ENCODE peak calls at places on chromosomes 12 and 14, in seven cellular contexts. One of them, this sample, is unnamed.

GRCh38 chr14:66117600-66117999 is 368.6 kb upstream of the CCDC196 start:
- DNase-seq in fibroblast of pulmonary artery: peak
- DNase-seq in activated CD4-positive, CD25-positive, alpha-beta regulatory T cell treated with anti-CD3 and anti-CD28 coated beads, Interleukin-2, amount 50 U/mL, for 16 hours: no peak
- DNase-seq in CD4-positive, CD25-positive, alpha-beta regulatory T cell: no peak
- DNase-seq in fibroblast of the aortic adventitia: peak
- DNase-seq in sciatic nerve: no peak
- DNase-seq in AG09319: no peak
- DNase-seq in this sample: no peak

GRCh38 chr12:95633049-95633545 is 81.8 kb upstream of the USP44 start:
- DNase-seq in sciatic nerve: no peak
- DNase-seq in activated CD4-positive, CD25-positive, alpha-beta regulatory T cell treated with anti-CD3 and anti-CD28 coated beads, Interleukin-2, amount 50 U/mL, for 16 hours: no peak
- DNase-seq in fibroblast of pulmonary artery: peak
- DNase-seq in AG09319: peak
- DNase-seq in CD4-positive, CD25-positive, alpha-beta regulatory T cell: no peak
- DNase-seq in fibroblast of the aortic adventitia: peak
- DNase-seq in this sample: peak

GRCh38 chr12:101968770-101969169 is 91.4 kb downstream of the DRAM1 start:
- DNase-seq in activated CD4-positive, CD25-positive, alpha-beta regulatory T cell treated with anti-CD3 and anti-CD28 coated beads, Interleukin-2, amount 50 U/mL, for 16 hours: no peak
- DNase-seq in CD4-positive, CD25-positive, alpha-beta regulatory T cell: peak
- DNase-seq in fibroblast of pulmonary artery: no peak
- DNase-seq in fibroblast of the aortic adventitia: peak
- DNase-seq in AG09319: no peak
- DNase-seq in sciatic nerve: no peak
- DNase-seq in this sample: no peak

GRCh38 chr14:50347521-50347920 is 35.4 kb downstream of the DMAC2L start:
- DNase-seq in sciatic nerve: no peak
- DNase-seq in fibroblast of pulmonary artery: peak
- DNase-seq in CD4-positive, CD25-positive, alpha-beta regulatory T cell: no peak
- DNase-seq in fibroblast of the aortic adventitia: peak
- DNase-seq in AG09319: no peak
- DNase-seq in activated CD4-positive, CD25-positive, alpha-beta regulatory T cell treated with anti-CD3 and anti-CD28 coated beads, Interleukin-2, amount 50 U/mL, for 16 hours: no peak
- DNase-seq in this sample: no peak

GRCh38 chr14:36683083-36683724 is 21.5 kb downstream of the PAX9 start:
- DNase-seq in CD4-positive, CD25-positive, alpha-beta regulatory T cell: no peak
- DNase-seq in activated CD4-positive, CD25-positive, alpha-beta regulatory T cell treated with anti-CD3 and anti-CD28 coated beads, Interleukin-2, amount 50 U/mL, for 16 hours: no peak
- DNase-seq in sciatic nerve: no peak
- DNase-seq in fibroblast of the aortic adventitia: no peak
- DNase-seq in fibroblast of pulmonary artery: no peak
- DNase-seq in AG09319: no peak
- DNase-seq in this sample: no peak

GRCh38 chr12:11958216-11959091 is 112.3 kb upstream of the BCL2L14 start:
- DNase-seq in sciatic nerve: no peak
- DNase-seq in fibroblast of pulmonary artery: peak
- DNase-seq in fibroblast of the aortic adventitia: peak
- DNase-seq in activated CD4-positive, CD25-positive, alpha-beta regulatory T cell treated with anti-CD3 and anti-CD28 coated beads, Interleukin-2, amount 50 U/mL, for 16 hours: no peak
- DNase-seq in AG09319: peak
- DNase-seq in CD4-positive, CD25-positive, alpha-beta regulatory T cell: peak
- DNase-seq in this sample: peak

GRCh38 chr12:6110006-6110405 is 14.5 kb downstream of the VWF start:
- DNase-seq in fibroblast of pulmonary artery: peak
- DNase-seq in CD4-positive, CD25-positive, alpha-beta regulatory T cell: no peak
- DNase-seq in fibroblast of the aortic adventitia: peak
- DNase-seq in activated CD4-positive, CD25-positive, alpha-beta regulatory T cell treated with anti-CD3 and anti-CD28 coated beads, Interleukin-2, amount 50 U/mL, for 16 hours: no peak
- DNase-seq in sciatic nerve: no peak
- DNase-seq in AG09319: no peak
- DNase-seq in this sample: no peak

GRCh38 chr12:132355742-132356681 is 26.6 kb upstream of the GALNT9 start:
- DNase-seq in fibroblast of pulmonary artery: no peak
- DNase-seq in activated CD4-positive, CD25-positive, alpha-beta regulatory T cell treated with anti-CD3 and anti-CD28 coated beads, Interleukin-2, amount 50 U/mL, for 16 hours: no peak
- DNase-seq in CD4-positive, CD25-positive, alpha-beta regulatory T cell: no peak
- DNase-seq in AG09319: no peak
- DNase-seq in sciatic nerve: no peak
- DNase-seq in fibroblast of the aortic adventitia: no peak
- DNase-seq in this sample: no peak

GRCh38 chr12:6827437-6827894 is 741 bp upstream of the P3H3 start:
- DNase-seq in activated CD4-positive, CD25-positive, alpha-beta regulatory T cell treated with anti-CD3 and anti-CD28 coated beads, Interleukin-2, amount 50 U/mL, for 16 hours: no peak
- DNase-seq in fibroblast of pulmonary artery: peak
- DNase-seq in fibroblast of the aortic adventitia: peak
- DNase-seq in sciatic nerve: peak
- DNase-seq in CD4-positive, CD25-positive, alpha-beta regulatory T cell: peak
- DNase-seq in AG09319: peak
- DNase-seq in this sample: no peak

GRCh38 chr12:116201908-116202307 is 75.6 kb downstream of the MED13L start:
- DNase-seq in fibroblast of pulmonary artery: no peak
- DNase-seq in activated CD4-positive, CD25-positive, alpha-beta regulatory T cell treated with anti-CD3 and anti-CD28 coated beads, Interleukin-2, amount 50 U/mL, for 16 hours: no peak
- DNase-seq in AG09319: no peak
- DNase-seq in CD4-positive, CD25-positive, alpha-beta regulatory T cell: no peak
- DNase-seq in fibroblast of the aortic adventitia: peak
- DNase-seq in sciatic nerve: no peak
- DNase-seq in this sample: no peak

GRCh38 chr14:90093942-90094595 is 32.3 kb downstream of the KCNK13 start:
- DNase-seq in fibroblast of pulmonary artery: peak
- DNase-seq in CD4-positive, CD25-positive, alpha-beta regulatory T cell: peak
- DNase-seq in sciatic nerve: no peak
- DNase-seq in activated CD4-positive, CD25-positive, alpha-beta regulatory T cell treated with anti-CD3 and anti-CD28 coated beads, Interleukin-2, amount 50 U/mL, for 16 hours: no peak
- DNase-seq in fibroblast of the aortic adventitia: peak
- DNase-seq in AG09319: no peak
- DNase-seq in this sample: peak

GRCh38 chr14:49634547-49635334 is at the start of gene DNAAF2:
- DNase-seq in CD4-positive, CD25-positive, alpha-beta regulatory T cell: peak
- DNase-seq in fibroblast of the aortic adventitia: peak
- DNase-seq in activated CD4-positive, CD25-positive, alpha-beta regulatory T cell treated with anti-CD3 and anti-CD28 coated beads, Interleukin-2, amount 50 U/mL, for 16 hours: peak
- DNase-seq in AG09319: peak
- DNase-seq in fibroblast of pulmonary artery: peak
- DNase-seq in sciatic nerve: peak
- DNase-seq in this sample: peak

GRCh38 chr14:33950320-33951182 is at the start of gene EGLN3:
- DNase-seq in AG09319: peak
- DNase-seq in CD4-positive, CD25-positive, alpha-beta regulatory T cell: peak
- DNase-seq in sciatic nerve: peak
- DNase-seq in fibroblast of pulmonary artery: peak
- DNase-seq in activated CD4-positive, CD25-positive, alpha-beta regulatory T cell treated with anti-CD3 and anti-CD28 coated beads, Interleukin-2, amount 50 U/mL, for 16 hours: no peak
- DNase-seq in fibroblast of the aortic adventitia: peak
- DNase-seq in this sample: peak

GRCh38 chr12:45666452-45667215 is 62.9 kb upstream of the ARID2 start:
- DNase-seq in activated CD4-positive, CD25-positive, alpha-beta regulatory T cell treated with anti-CD3 and anti-CD28 coated beads, Interleukin-2, amount 50 U/mL, for 16 hours: no peak
- DNase-seq in fibroblast of the aortic adventitia: peak
- DNase-seq in fibroblast of pulmonary artery: peak
- DNase-seq in sciatic nerve: no peak
- DNase-seq in AG09319: no peak
- DNase-seq in CD4-positive, CD25-positive, alpha-beta regulatory T cell: no peak
- DNase-seq in this sample: no peak

GRCh38 chr12:48852734-48853168 is 788 bp upstream of the DDX23 start:
- DNase-seq in CD4-positive, CD25-positive, alpha-beta regulatory T cell: no peak
- DNase-seq in fibroblast of the aortic adventitia: no peak
- DNase-seq in sciatic nerve: no peak
- DNase-seq in activated CD4-positive, CD25-positive, alpha-beta regulatory T cell treated with anti-CD3 and anti-CD28 coated beads, Interleukin-2, amount 50 U/mL, for 16 hours: no peak
- DNase-seq in fibroblast of pulmonary artery: no peak
- DNase-seq in AG09319: no peak
- DNase-seq in this sample: no peak

GRCh38 chr14:85534914-85535313 is 5.0 kb downstream of the FLRT2 start:
- DNase-seq in AG09319: no peak
- DNase-seq in CD4-positive, CD25-positive, alpha-beta regulatory T cell: no peak
- DNase-seq in fibroblast of pulmonary artery: peak
- DNase-seq in sciatic nerve: no peak
- DNase-seq in activated CD4-positive, CD25-positive, alpha-beta regulatory T cell treated with anti-CD3 and anti-CD28 coated beads, Interleukin-2, amount 50 U/mL, for 16 hours: no peak
- DNase-seq in fibroblast of the aortic adventitia: no peak
- DNase-seq in this sample: no peak

GRCh38 chr12:46089414-46090162 is 99.2 kb upstream of the SCAF11 start:
- DNase-seq in CD4-positive, CD25-positive, alpha-beta regulatory T cell: no peak
- DNase-seq in sciatic nerve: no peak
- DNase-seq in fibroblast of pulmonary artery: peak
- DNase-seq in AG09319: no peak
- DNase-seq in fibroblast of the aortic adventitia: peak
- DNase-seq in activated CD4-positive, CD25-positive, alpha-beta regulatory T cell treated with anti-CD3 and anti-CD28 coated beads, Interleukin-2, amount 50 U/mL, for 16 hours: no peak
- DNase-seq in this sample: no peak

GRCh38 chr14:90678846-90679362 is 137.3 kb downstream of the TTC7B start:
- DNase-seq in activated CD4-positive, CD25-positive, alpha-beta regulatory T cell treated with anti-CD3 and anti-CD28 coated beads, Interleukin-2, amount 50 U/mL, for 16 hours: no peak
- DNase-seq in CD4-positive, CD25-positive, alpha-beta regulatory T cell: peak
- DNase-seq in fibroblast of the aortic adventitia: no peak
- DNase-seq in fibroblast of pulmonary artery: no peak
- DNase-seq in sciatic nerve: no peak
- DNase-seq in AG09319: no peak
- DNase-seq in this sample: no peak

GRCh38 chr12:49762468-49762847 is 21.1 kb downstream of the TMBIM6 start:
- DNase-seq in CD4-positive, CD25-positive, alpha-beta regulatory T cell: peak
- DNase-seq in sciatic nerve: no peak
- DNase-seq in activated CD4-positive, CD25-positive, alpha-beta regulatory T cell treated with anti-CD3 and anti-CD28 coated beads, Interleukin-2, amount 50 U/mL, for 16 hours: no peak
- DNase-seq in fibroblast of the aortic adventitia: no peak
- DNase-seq in fibroblast of pulmonary artery: no peak
- DNase-seq in AG09319: no peak
- DNase-seq in this sample: no peak

GRCh38 chr14:65502676-65503124 is 90.2 kb downstream of the FUT8 start:
- DNase-seq in sciatic nerve: no peak
- DNase-seq in fibroblast of the aortic adventitia: peak
- DNase-seq in CD4-positive, CD25-positive, alpha-beta regulatory T cell: no peak
- DNase-seq in fibroblast of pulmonary artery: peak
- DNase-seq in AG09319: no peak
- DNase-seq in activated CD4-positive, CD25-positive, alpha-beta regulatory T cell treated with anti-CD3 and anti-CD28 coated beads, Interleukin-2, amount 50 U/mL, for 16 hours: no peak
- DNase-seq in this sample: no peak

GRCh38 chr14:92556255-92556741 is 42.7 kb downstream of the RIN3 start:
- DNase-seq in CD4-positive, CD25-positive, alpha-beta regulatory T cell: peak
- DNase-seq in AG09319: no peak
- DNase-seq in activated CD4-positive, CD25-positive, alpha-beta regulatory T cell treated with anti-CD3 and anti-CD28 coated beads, Interleukin-2, amount 50 U/mL, for 16 hours: no peak
- DNase-seq in fibroblast of the aortic adventitia: no peak
- DNase-seq in sciatic nerve: no peak
- DNase-seq in fibroblast of pulmonary artery: no peak
- DNase-seq in this sample: no peak

GRCh38 chr14:34030864-34031263 is 80.0 kb upstream of the EGLN3 start:
- DNase-seq in fibroblast of pulmonary artery: peak
- DNase-seq in sciatic nerve: peak
- DNase-seq in activated CD4-positive, CD25-positive, alpha-beta regulatory T cell treated with anti-CD3 and anti-CD28 coated beads, Interleukin-2, amount 50 U/mL, for 16 hours: no peak
- DNase-seq in AG09319: peak
- DNase-seq in CD4-positive, CD25-positive, alpha-beta regulatory T cell: no peak
- DNase-seq in fibroblast of the aortic adventitia: peak
- DNase-seq in this sample: no peak

GRCh38 chr14:90576581-90576980 is 179.8 kb downstream of the CALM1 start:
- DNase-seq in AG09319: peak
- DNase-seq in activated CD4-positive, CD25-positive, alpha-beta regulatory T cell treated with anti-CD3 and anti-CD28 coated beads, Interleukin-2, amount 50 U/mL, for 16 hours: no peak
- DNase-seq in fibroblast of the aortic adventitia: peak
- DNase-seq in sciatic nerve: no peak
- DNase-seq in CD4-positive, CD25-positive, alpha-beta regulatory T cell: no peak
- DNase-seq in fibroblast of pulmonary artery: peak
- DNase-seq in this sample: no peak

GRCh38 chr14:67418368-67419174 is 6.6 kb upstream of the PLEK2 start:
- DNase-seq in sciatic nerve: no peak
- DNase-seq in AG09319: no peak
- DNase-seq in CD4-positive, CD25-positive, alpha-beta regulatory T cell: no peak
- DNase-seq in fibroblast of pulmonary artery: no peak
- DNase-seq in fibroblast of the aortic adventitia: peak
- DNase-seq in activated CD4-positive, CD25-positive, alpha-beta regulatory T cell treated with anti-CD3 and anti-CD28 coated beads, Interleukin-2, amount 50 U/mL, for 16 hours: no peak
- DNase-seq in this sample: no peak

GRCh38 chr14:104292084-104292970 is 153.9 kb downstream of the KIF26A start:
- DNase-seq in sciatic nerve: peak
- DNase-seq in activated CD4-positive, CD25-positive, alpha-beta regulatory T cell treated with anti-CD3 and anti-CD28 coated beads, Interleukin-2, amount 50 U/mL, for 16 hours: no peak
- DNase-seq in CD4-positive, CD25-positive, alpha-beta regulatory T cell: no peak
- DNase-seq in fibroblast of pulmonary artery: no peak
- DNase-seq in fibroblast of the aortic adventitia: no peak
- DNase-seq in AG09319: no peak
- DNase-seq in this sample: no peak

GRCh38 chr12:60191676-60192359 is 596.0 kb downstream of the SLC16A7 start:
- DNase-seq in sciatic nerve: no peak
- DNase-seq in AG09319: no peak
- DNase-seq in fibroblast of pulmonary artery: peak
- DNase-seq in activated CD4-positive, CD25-positive, alpha-beta regulatory T cell treated with anti-CD3 and anti-CD28 coated beads, Interleukin-2, amount 50 U/mL, for 16 hours: no peak
- DNase-seq in fibroblast of the aortic adventitia: peak
- DNase-seq in CD4-positive, CD25-positive, alpha-beta regulatory T cell: no peak
- DNase-seq in this sample: no peak

GRCh38 chr12:67070604-67071003 is 198.6 kb upstream of the CAND1 start:
- DNase-seq in AG09319: no peak
- DNase-seq in sciatic nerve: no peak
- DNase-seq in fibroblast of the aortic adventitia: no peak
- DNase-seq in activated CD4-positive, CD25-positive, alpha-beta regulatory T cell treated with anti-CD3 and anti-CD28 coated beads, Interleukin-2, amount 50 U/mL, for 16 hours: no peak
- DNase-seq in CD4-positive, CD25-positive, alpha-beta regulatory T cell: no peak
- DNase-seq in fibroblast of pulmonary artery: no peak
- DNase-seq in this sample: no peak

GRCh38 chr12:3016191-3016590 is 57.0 kb downstream of the TEAD4 start:
- DNase-seq in CD4-positive, CD25-positive, alpha-beta regulatory T cell: no peak
- DNase-seq in activated CD4-positive, CD25-positive, alpha-beta regulatory T cell treated with anti-CD3 and anti-CD28 coated beads, Interleukin-2, amount 50 U/mL, for 16 hours: no peak
- DNase-seq in fibroblast of pulmonary artery: no peak
- DNase-seq in sciatic nerve: no peak
- DNase-seq in AG09319: no peak
- DNase-seq in fibroblast of the aortic adventitia: no peak
- DNase-seq in this sample: no peak

GRCh38 chr12:96466939-96467751 is 22.2 kb upstream of the CFAP54 start:
- DNase-seq in AG09319: no peak
- DNase-seq in sciatic nerve: no peak
- DNase-seq in activated CD4-positive, CD25-positive, alpha-beta regulatory T cell treated with anti-CD3 and anti-CD28 coated beads, Interleukin-2, amount 50 U/mL, for 16 hours: no peak
- DNase-seq in fibroblast of pulmonary artery: no peak
- DNase-seq in fibroblast of the aortic adventitia: peak
- DNase-seq in CD4-positive, CD25-positive, alpha-beta regulatory T cell: no peak
- DNase-seq in this sample: no peak

GRCh38 chr14:51448831-51449665 is 202.7 kb upstream of the FRMD6 start:
- DNase-seq in AG09319: peak
- DNase-seq in fibroblast of pulmonary artery: peak
- DNase-seq in sciatic nerve: no peak
- DNase-seq in CD4-positive, CD25-positive, alpha-beta regulatory T cell: no peak
- DNase-seq in activated CD4-positive, CD25-positive, alpha-beta regulatory T cell treated with anti-CD3 and anti-CD28 coated beads, Interleukin-2, amount 50 U/mL, for 16 hours: no peak
- DNase-seq in fibroblast of the aortic adventitia: peak
- DNase-seq in this sample: no peak

GRCh38 chr14:99511421-99512109 is 30.4 kb downstream of the CCNK start:
- DNase-seq in CD4-positive, CD25-positive, alpha-beta regulatory T cell: no peak
- DNase-seq in fibroblast of the aortic adventitia: peak
- DNase-seq in sciatic nerve: peak
- DNase-seq in fibroblast of pulmonary artery: no peak
- DNase-seq in activated CD4-positive, CD25-positive, alpha-beta regulatory T cell treated with anti-CD3 and anti-CD28 coated beads, Interleukin-2, amount 50 U/mL, for 16 hours: no peak
- DNase-seq in AG09319: no peak
- DNase-seq in this sample: no peak

GRCh38 chr14:52318829-52319604 is 4.9 kb downstream of the PTGER2 start:
- DNase-seq in CD4-positive, CD25-positive, alpha-beta regulatory T cell: peak
- DNase-seq in fibroblast of the aortic adventitia: no peak
- DNase-seq in sciatic nerve: no peak
- DNase-seq in fibroblast of pulmonary artery: no peak
- DNase-seq in activated CD4-positive, CD25-positive, alpha-beta regulatory T cell treated with anti-CD3 and anti-CD28 coated beads, Interleukin-2, amount 50 U/mL, for 16 hours: no peak
- DNase-seq in AG09319: no peak
- DNase-seq in this sample: no peak